ENCODE peak calls at places on chromosomes 1 and 21, in seven cellular contexts. O, X, E, M, K, P and J are unnamed samples.
A peak's percentile ranks its signal among the peaks of the same experiment; 100 is the strongest.

GRCh38 chr1:2983319-2983705 is 38.0 kb upstream of the ACTRT2 start:
- DNase-seq in O (no peak), X (no peak), E (no peak), M (no peak), K (no peak), P (no peak), J (no peak)

GRCh38 chr1:115112496-115113375 is 23.4 kb upstream of the TSPAN2 start:
- DNase-seq in O (peak; percentile 45), X (peak; percentile 54), E (no peak), M (peak; percentile 11), K (no peak), P (peak; percentile 18), J (no peak)

GRCh38 chr1:162019006-162019405 is 4.7 kb downstream of the OLFML2B start:
- DNase-seq in O (no peak), X (no peak), E (peak; percentile 17), M (no peak), K (peak; percentile 73), P (peak; percentile 76), J (peak; percentile 49)

GRCh38 chr21:16569679-16570078 is 839.9 kb downstream of the USP25 start:
- DNase-seq in O (no peak), X (no peak), E (no peak), M (no peak), K (no peak), P (peak; percentile 36), J (no peak)

GRCh38 chr1:216626394-216627067 is 96.7 kb downstream of the ESRRG start:
- DNase-seq in O (no peak), X (no peak), E (no peak), M (no peak), K (no peak), P (no peak), J (no peak)

GRCh38 chr21:43282358-43283120 is 113.7 kb downstream of the CRYAA start:
- DNase-seq in O (no peak), X (no peak), E (no peak), M (no peak), K (no peak), P (no peak), J (no peak)

GRCh38 chr1:207404849-207405525 is 49.1 kb upstream of the CR2 start:
- DNase-seq in O (no peak), X (peak; percentile 57), E (peak; percentile 15), M (no peak), K (peak; percentile 5), P (peak; percentile 76), J (peak; percentile 59)

GRCh38 chr1:228486596-228487335 is 416 bp upstream of the RNF187 start:
- DNase-seq in O (peak; percentile 71), X (peak; percentile 97), E (peak; percentile 74), M (peak; percentile 63), K (peak; percentile 79), P (peak; percentile 95), J (peak; percentile 77)

GRCh38 chr1:226736001-226736907 is 2.8 kb downstream of the ITPKB start:
- DNase-seq in O (peak; percentile 67), X (no peak), E (peak; percentile 44), M (no peak), K (no peak), P (peak; percentile 25), J (no peak)

GRCh38 chr1:54474500-54475235 is 68.5 kb upstream of the SSBP3 start:
- DNase-seq in O (no peak), X (no peak), E (no peak), M (no peak), K (no peak), P (no peak), J (no peak)

GRCh38 chr1:94783342-94784264 is 36.6 kb upstream of the SLC44A3 start:
- DNase-seq in O (peak; percentile 23), X (no peak), E (no peak), M (no peak), K (no peak), P (peak; percentile 99), J (no peak)

GRCh38 chr1:228038387-228039005 is 31.7 kb downstream of the WNT3A start:
- DNase-seq in O (no peak), X (peak; percentile 22), E (no peak), M (no peak), K (no peak), P (no peak), J (no peak)

GRCh38 chr1:37877991-37878544 is 18.7 kb upstream of the MTF1 start:
- DNase-seq in O (no peak), X (no peak), E (no peak), M (no peak), K (no peak), P (no peak), J (no peak)

GRCh38 chr1:226702318-226702956 is 36.6 kb downstream of the ITPKB start:
- DNase-seq in O (no peak), X (no peak), E (no peak), M (no peak), K (no peak), P (peak; percentile 70), J (no peak)

GRCh38 chr1:89763649-89763986 is 57.2 kb upstream of the LRRC8D start:
- DNase-seq in O (no peak), X (no peak), E (no peak), M (no peak), K (no peak), P (no peak), J (no peak)

GRCh38 chr1:89953072-89953626 is 41.8 kb upstream of the ZNF326 start:
- DNase-seq in O (peak; percentile 23), X (peak; percentile 33), E (no peak), M (no peak), K (no peak), P (peak; percentile 89), J (no peak)

GRCh38 chr1:177884499-177885021 is 85.3 kb downstream of the SEC16B start:
- DNase-seq in O (no peak), X (no peak), E (no peak), M (no peak), K (no peak), P (no peak), J (no peak)

GRCh38 chr1:59079434-59080135 is 217.3 kb upstream of the FGGY start:
- DNase-seq in O (no peak), X (no peak), E (no peak), M (no peak), K (no peak), P (peak; percentile 49), J (no peak)

GRCh38 chr21:45410151-45410864 is 5.3 kb downstream of the COL18A1 start:
- DNase-seq in O (no peak), X (no peak), E (no peak), M (no peak), K (no peak), P (no peak), J (no peak)

GRCh38 chr1:154840557-154841176 is 29.4 kb downstream of the KCNN3 start:
- DNase-seq in O (no peak), X (no peak), E (no peak), M (no peak), K (no peak), P (no peak), J (no peak)

GRCh38 chr1:201396859-201397464 is 2.2 kb downstream of the LAD1 start:
- DNase-seq in O (no peak), X (no peak), E (no peak), M (no peak), K (peak; percentile 50), P (no peak), J (peak; percentile 13)

GRCh38 chr1:18166929-18167328 is 59.3 kb downstream of the IGSF21 start:
- DNase-seq in O (no peak), X (no peak), E (no peak), M (no peak), K (no peak), P (no peak), J (no peak)

GRCh38 chr1:92907949-92908684 is 53.1 kb downstream of the DIPK1A start:
- DNase-seq in O (no peak), X (no peak), E (no peak), M (no peak), K (peak; percentile 37), P (no peak), J (no peak)

GRCh38 chr1:62689524-62689923 is 1.3 kb upstream of the DOCK7 start:
- DNase-seq in O (no peak), X (no peak), E (no peak), M (no peak), K (no peak), P (peak; percentile 61), J (no peak)

GRCh38 chr1:197468581-197469175 is 200.6 kb downstream of the CRB1 start:
- DNase-seq in O (no peak), X (no peak), E (no peak), M (no peak), K (no peak), P (no peak), J (no peak)

GRCh38 chr1:241208910-241209414 is 148.0 kb downstream of the RGS7 start:
- DNase-seq in O (no peak), X (no peak), E (no peak), M (no peak), K (peak; percentile 15), P (no peak), J (no peak)

GRCh38 chr1:94072840-94073516 is 48.0 kb downstream of the ABCA4 start:
- DNase-seq in O (no peak), X (no peak), E (no peak), M (no peak), K (no peak), P (no peak), J (no peak)

GRCh38 chr1:205041998-205042910 is 758 bp upstream of the CNTN2 start:
- DNase-seq in O (peak; percentile 83), X (no peak), E (no peak), M (no peak), K (no peak), P (no peak), J (no peak)

GRCh38 chr21:22342855-22343254 is 1344.6 kb downstream of the NCAM2 start:
- DNase-seq in O (no peak), X (no peak), E (no peak), M (no peak), K (no peak), P (peak; percentile 13), J (peak; percentile 85)

GRCh38 chr1:116711061-116711582 is 43.1 kb upstream of the CD2 start:
- DNase-seq in O (no peak), X (no peak), E (no peak), M (no peak), K (peak; percentile 49), P (no peak), J (peak; percentile 28)

GRCh38 chr1:58870298-58870676 is 86.4 kb upstream of the JUN start:
- DNase-seq in O (no peak), X (no peak), E (no peak), M (no peak), K (peak; percentile 75), P (peak; percentile 65), J (peak; percentile 82)